ENCODE peak calls at places on chromosomes 4 and X, in four cellular contexts. One of them, this sample, is unnamed.

GRCh38 chrX:39194673-39195072 is 393.4 kb downstream of the MID1IP1 start:
- DNase-seq in A549: no peak
- DNase-seq in PC-3: no peak
- DNase-seq in mesothelial cell of epicardium: no peak
- DNase-seq in this sample: no peak

GRCh38 chr4:159382875-159383568 is 280.1 kb downstream of the RAPGEF2 start:
- DNase-seq in A549: no peak
- DNase-seq in PC-3: no peak
- DNase-seq in mesothelial cell of epicardium: no peak
- DNase-seq in this sample: no peak

GRCh38 chrX:13285693-13286092 is 34.2 kb downstream of the ATXN3L start:
- DNase-seq in A549: no peak
- DNase-seq in PC-3: no peak
- DNase-seq in mesothelial cell of epicardium: no peak
- DNase-seq in this sample: no peak

GRCh38 chr4:5474756-5475155 is 233.6 kb downstream of the EVC2 start:
- DNase-seq in A549: no peak
- DNase-seq in PC-3: peak; percentile 10
- DNase-seq in mesothelial cell of epicardium: no peak
- DNase-seq in this sample: no peak

GRCh38 chr4:157020882-157021281 is 49.3 kb upstream of the PDGFC start:
- DNase-seq in A549: no peak
- DNase-seq in PC-3: no peak
- DNase-seq in mesothelial cell of epicardium: no peak
- DNase-seq in this sample: no peak

GRCh38 chr4:176988226-176988625 is 195.5 kb upstream of the VEGFC start:
- DNase-seq in A549: peak; percentile 49
- DNase-seq in PC-3: peak; percentile 96
- DNase-seq in mesothelial cell of epicardium: no peak
- DNase-seq in this sample: no peak

GRCh38 chr4:169335331-169335730 is 64.6 kb upstream of the SH3RF1 start:
- DNase-seq in A549: no peak
- DNase-seq in PC-3: peak; percentile 74
- DNase-seq in mesothelial cell of epicardium: no peak
- DNase-seq in this sample: no peak

GRCh38 chrX:109936114-109936513 is 66.8 kb upstream of the TMEM164 start:
- DNase-seq in A549: no peak
- DNase-seq in PC-3: no peak
- DNase-seq in mesothelial cell of epicardium: no peak
- DNase-seq in this sample: no peak

GRCh38 chrX:100447563-100448397 is 37.7 kb upstream of the PCDH19 start:
- DNase-seq in A549: peak; percentile 63
- DNase-seq in PC-3: peak; percentile 56
- DNase-seq in mesothelial cell of epicardium: no peak
- DNase-seq in this sample: peak; percentile 30

GRCh38 chrX:120446503-120446902 is 22.6 kb downstream of the LAMP2 start:
- DNase-seq in A549: no peak
- DNase-seq in PC-3: peak; percentile 46
- DNase-seq in mesothelial cell of epicardium: no peak
- DNase-seq in this sample: no peak

GRCh38 chr4:23728393-23728792 is 161.5 kb downstream of the PPARGC1A start:
- DNase-seq in A549: peak; percentile 1
- DNase-seq in PC-3: peak; percentile 16
- DNase-seq in mesothelial cell of epicardium: no peak
- DNase-seq in this sample: no peak

GRCh38 chrX:42678133-42678532 is 99.8 kb downstream of the PPP1R2C start:
- DNase-seq in A549: no peak
- DNase-seq in PC-3: peak; percentile 43
- DNase-seq in mesothelial cell of epicardium: no peak
- DNase-seq in this sample: no peak

GRCh38 chr4:5782829-5783476 is 72.0 kb downstream of the EVC start:
- DNase-seq in A549: no peak
- DNase-seq in PC-3: no peak
- DNase-seq in mesothelial cell of epicardium: no peak
- DNase-seq in this sample: no peak

DNA sequence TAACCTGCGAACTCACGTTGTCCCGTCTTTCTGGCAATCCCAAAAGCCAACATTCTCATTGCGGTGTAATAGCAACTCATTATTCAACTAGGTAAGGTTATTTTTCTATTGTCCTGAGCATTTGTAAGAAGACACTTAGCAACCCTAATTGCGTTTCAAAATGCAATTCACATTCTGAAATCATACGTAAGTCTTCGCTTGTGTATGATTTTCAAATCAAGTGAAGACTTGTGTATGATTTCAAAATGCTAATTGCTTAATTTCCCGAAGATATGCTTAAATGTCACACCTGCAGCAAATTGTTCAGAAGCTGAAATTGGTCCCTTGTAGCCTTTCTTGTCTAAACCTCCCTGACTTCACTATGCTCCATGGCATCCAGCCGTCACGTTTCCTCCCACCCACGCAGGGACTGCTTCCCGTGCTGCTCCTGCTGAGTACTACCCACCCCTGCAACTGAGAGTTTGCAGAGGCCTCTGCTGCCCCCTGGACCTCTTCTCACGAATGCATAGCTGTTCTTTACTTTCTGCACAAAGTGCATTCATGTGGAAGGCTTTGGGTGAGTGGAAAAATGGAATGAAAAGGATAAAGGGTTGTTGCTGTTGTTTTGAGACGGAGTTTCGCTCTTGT is 40.8 kb upstream of the CLDN24 start:
- DNase-seq in A549: no peak
- DNase-seq in PC-3: no peak
- DNase-seq in mesothelial cell of epicardium: no peak
- DNase-seq in this sample: no peak
- TF ChIP-seq CTCF in A549: no peak
- TF ChIP-seq CTCF in PC-3: peak; percentile 32
- TF ChIP-seq CTCF in mesothelial cell of epicardium: no peak
- TF ChIP-seq CTCF in this sample: peak; percentile 25

GRCh38 chrX:92232182-92232581 is 453.0 kb downstream of the PCDH11X start:
- DNase-seq in A549: no peak
- DNase-seq in PC-3: peak; percentile 36
- DNase-seq in mesothelial cell of epicardium: no peak
- DNase-seq in this sample: no peak
- TF ChIP-seq CTCF in A549: peak; percentile 29
- TF ChIP-seq CTCF in PC-3: peak; percentile 62
- TF ChIP-seq CTCF in mesothelial cell of epicardium: peak; percentile 47
- TF ChIP-seq CTCF in this sample: peak; percentile 70

GRCh38 chr4:96170198-96170597 is 330.3 kb downstream of the PDHA2 start:
- DNase-seq in A549: no peak
- DNase-seq in PC-3: no peak
- DNase-seq in mesothelial cell of epicardium: no peak
- DNase-seq in this sample: no peak
- TF ChIP-seq CTCF in A549: no peak
- TF ChIP-seq CTCF in PC-3: peak; percentile 28
- TF ChIP-seq CTCF in mesothelial cell of epicardium: peak; percentile 49
- TF ChIP-seq CTCF in this sample: no peak

GRCh38 chr4:127604949-127605709 is 27.6 kb upstream of the INTU start:
- DNase-seq in A549: no peak
- DNase-seq in PC-3: peak; percentile 51
- DNase-seq in mesothelial cell of epicardium: no peak
- DNase-seq in this sample: no peak
- TF ChIP-seq CTCF in A549: peak; percentile 62
- TF ChIP-seq CTCF in PC-3: peak; percentile 60
- TF ChIP-seq CTCF in mesothelial cell of epicardium: peak; percentile 69
- TF ChIP-seq CTCF in this sample: peak; percentile 73

DNA sequence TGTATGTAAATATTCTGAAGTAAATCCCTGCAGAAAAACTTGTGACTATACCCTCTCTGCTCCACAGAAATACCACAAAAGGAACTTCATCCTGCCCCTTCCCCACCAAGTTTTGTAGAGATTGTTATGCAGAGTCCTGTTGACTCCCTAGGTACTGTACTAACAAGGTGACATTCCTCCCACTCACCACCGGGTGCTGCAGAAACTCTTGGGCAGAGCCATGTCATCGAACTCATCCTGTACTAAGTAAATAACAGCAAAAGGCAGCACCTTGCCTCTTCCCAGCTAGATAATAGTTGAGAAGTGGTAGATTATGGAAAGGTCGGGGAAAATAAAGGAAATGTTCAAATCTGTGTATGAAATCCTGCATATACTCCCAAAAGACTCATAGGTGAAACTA is 233.3 kb downstream of the STPG2 start:
- DNase-seq in A549: peak; percentile 5
- DNase-seq in PC-3: peak; percentile 60
- DNase-seq in mesothelial cell of epicardium: no peak
- DNase-seq in this sample: no peak
- TF ChIP-seq CTCF in A549: no peak
- TF ChIP-seq CTCF in PC-3: peak; percentile 60
- TF ChIP-seq CTCF in mesothelial cell of epicardium: no peak
- TF ChIP-seq CTCF in this sample: peak; percentile 19

GRCh38 chr4:39427477-39428119 is 20.9 kb downstream of the KLB start:
- DNase-seq in A549: no peak
- DNase-seq in PC-3: peak; percentile 66
- DNase-seq in mesothelial cell of epicardium: no peak
- DNase-seq in this sample: no peak
- TF ChIP-seq CTCF in A549: no peak
- TF ChIP-seq CTCF in PC-3: no peak
- TF ChIP-seq CTCF in mesothelial cell of epicardium: no peak
- TF ChIP-seq CTCF in this sample: no peak

GRCh38 chrX:68807818-68808217 is 21.0 kb upstream of the EFNB1 start:
- DNase-seq in A549: peak; percentile 10
- DNase-seq in PC-3: peak; percentile 59
- DNase-seq in mesothelial cell of epicardium: no peak
- DNase-seq in this sample: no peak
- TF ChIP-seq CTCF in A549: peak; percentile 39
- TF ChIP-seq CTCF in PC-3: peak; percentile 60
- TF ChIP-seq CTCF in mesothelial cell of epicardium: no peak
- TF ChIP-seq CTCF in this sample: peak; percentile 24

GRCh38 chr4:154417358-154417673 is 74.3 kb downstream of the DCHS2 start:
- DNase-seq in A549: no peak
- DNase-seq in PC-3: no peak
- DNase-seq in mesothelial cell of epicardium: no peak
- DNase-seq in this sample: no peak

GRCh38 chr4:154414796-154415195 is 76.8 kb downstream of the DCHS2 start:
- DNase-seq in A549: no peak
- DNase-seq in PC-3: no peak
- DNase-seq in mesothelial cell of epicardium: no peak
- DNase-seq in this sample: no peak

GRCh38 chr4:154421618-154422017 is 70.0 kb downstream of the DCHS2 start:
- DNase-seq in A549: no peak
- DNase-seq in PC-3: no peak
- DNase-seq in mesothelial cell of epicardium: no peak
- DNase-seq in this sample: no peak

GRCh38 chr4:154415313-154415712 is 76.3 kb downstream of the DCHS2 start:
- DNase-seq in A549: no peak
- DNase-seq in PC-3: no peak
- DNase-seq in mesothelial cell of epicardium: no peak
- DNase-seq in this sample: no peak

DNA sequence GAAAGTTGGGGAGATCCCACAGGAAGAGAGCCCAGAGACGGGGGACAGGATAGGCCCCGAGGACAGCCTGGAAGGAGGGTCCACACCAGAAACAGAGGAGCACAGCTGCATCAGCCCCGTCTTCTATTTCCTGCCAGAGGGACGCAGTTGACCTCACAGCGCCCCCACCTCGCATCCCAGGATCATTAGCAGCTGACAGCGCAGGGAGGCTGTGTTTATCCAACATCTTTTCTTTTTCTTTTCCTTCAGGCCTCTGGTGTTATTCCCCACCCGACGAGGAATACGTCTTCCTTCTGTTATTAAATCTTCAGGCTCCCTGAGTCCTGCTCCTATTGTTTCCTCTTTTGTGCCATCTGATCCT is 75.4 kb downstream of the DCHS2 start:
- DNase-seq in A549: no peak
- DNase-seq in PC-3: no peak
- DNase-seq in mesothelial cell of epicardium: peak; percentile 23
- DNase-seq in this sample: no peak
- TF ChIP-seq CTCF in A549: peak; percentile 25
- TF ChIP-seq CTCF in PC-3: peak; percentile 34
- TF ChIP-seq CTCF in mesothelial cell of epicardium: no peak
- TF ChIP-seq CTCF in this sample: peak; percentile 42

GRCh38 chr4:168318266-168318895 is at the start of gene DDX60:
- DNase-seq in A549: peak; percentile 40
- DNase-seq in PC-3: peak; percentile 74
- DNase-seq in mesothelial cell of epicardium: peak; percentile 35
- DNase-seq in this sample: peak; percentile 41
- TF ChIP-seq CTCF in A549: peak; percentile 22
- TF ChIP-seq CTCF in PC-3: peak; percentile 52
- TF ChIP-seq CTCF in mesothelial cell of epicardium: peak; percentile 39
- TF ChIP-seq CTCF in this sample: peak; percentile 61